ENCODE peak calls at places on chromosomes 6 and 20, in nine cellular contexts. One of them, this sample, is unnamed.

GRCh38 chr20:56778765-56779195 is 149.7 kb downstream of the TFAP2C start:
- DNase-seq in head of caudate nucleus: no peak
- DNase-seq in Panc1: no peak
- DNase-seq in NCI-H510A treated with DMSO at 0.1 percent for 48 hours: no peak
- DNase-seq in ureter: peak
- DNase-seq in HT1080: no peak
- DNase-seq in left ventricle myocardium superior: peak
- DNase-seq in fibroblast of pulmonary artery: peak
- DNase-seq in ovary: no peak
- DNase-seq in this sample: peak

GRCh38 chr6:140346461-140346860 is 972.0 kb upstream of the CITED2 start:
- DNase-seq in NCI-H510A treated with DMSO at 0.1 percent for 48 hours: no peak
- DNase-seq in HT1080: no peak
- DNase-seq in ovary: peak
- DNase-seq in Panc1: no peak
- DNase-seq in fibroblast of pulmonary artery: peak
- DNase-seq in left ventricle myocardium superior: no peak
- DNase-seq in head of caudate nucleus: no peak
- DNase-seq in ureter: no peak
- DNase-seq in this sample: peak

GRCh38 chr6:137581019-137581707 is 87.0 kb upstream of the OLIG3 start:
- DNase-seq in head of caudate nucleus: no peak
- DNase-seq in left ventricle myocardium superior: no peak
- DNase-seq in Panc1: no peak
- DNase-seq in ureter: no peak
- DNase-seq in HT1080: no peak
- DNase-seq in NCI-H510A treated with DMSO at 0.1 percent for 48 hours: no peak
- DNase-seq in fibroblast of pulmonary artery: no peak
- DNase-seq in ovary: no peak
- DNase-seq in this sample: no peak

GRCh38 chr6:149896491-149896890 is 1.4 kb downstream of the RAET1E start:
- DNase-seq in NCI-H510A treated with DMSO at 0.1 percent for 48 hours: no peak
- DNase-seq in ureter: no peak
- DNase-seq in fibroblast of pulmonary artery: peak
- DNase-seq in ovary: no peak
- DNase-seq in HT1080: peak
- DNase-seq in head of caudate nucleus: no peak
- DNase-seq in Panc1: no peak
- DNase-seq in left ventricle myocardium superior: no peak
- DNase-seq in this sample: peak

GRCh38 chr6:82144852-82145332 is 102.7 kb downstream of the IBTK start:
- DNase-seq in ureter: no peak
- DNase-seq in NCI-H510A treated with DMSO at 0.1 percent for 48 hours: no peak
- DNase-seq in head of caudate nucleus: no peak
- DNase-seq in fibroblast of pulmonary artery: peak
- DNase-seq in left ventricle myocardium superior: peak
- DNase-seq in ovary: peak
- DNase-seq in Panc1: peak
- DNase-seq in HT1080: peak
- DNase-seq in this sample: peak

GRCh38 chr6:157965387-157965786 is 16.3 kb upstream of the SYNJ2 start:
- DNase-seq in left ventricle myocardium superior: no peak
- DNase-seq in ureter: no peak
- DNase-seq in head of caudate nucleus: no peak
- DNase-seq in fibroblast of pulmonary artery: no peak
- DNase-seq in NCI-H510A treated with DMSO at 0.1 percent for 48 hours: no peak
- DNase-seq in HT1080: no peak
- DNase-seq in Panc1: no peak
- DNase-seq in ovary: no peak
- DNase-seq in this sample: no peak

GRCh38 chr6:44256291-44257006 is 879 bp downstream of the SLC35B2 start:
- DNase-seq in fibroblast of pulmonary artery: no peak
- DNase-seq in Panc1: no peak
- DNase-seq in head of caudate nucleus: no peak
- DNase-seq in ovary: no peak
- DNase-seq in NCI-H510A treated with DMSO at 0.1 percent for 48 hours: peak
- DNase-seq in ureter: no peak
- DNase-seq in HT1080: no peak
- DNase-seq in left ventricle myocardium superior: no peak
- DNase-seq in this sample: peak

GRCh38 chr6:20188630-20189075 is 23.6 kb downstream of the MBOAT1 start:
- DNase-seq in ovary: no peak
- DNase-seq in Panc1: no peak
- DNase-seq in HT1080: no peak
- DNase-seq in NCI-H510A treated with DMSO at 0.1 percent for 48 hours: no peak
- DNase-seq in left ventricle myocardium superior: no peak
- DNase-seq in head of caudate nucleus: no peak
- DNase-seq in fibroblast of pulmonary artery: no peak
- DNase-seq in ureter: no peak
- DNase-seq in this sample: no peak

GRCh38 chr20:11849976-11850670 is 67.6 kb upstream of the BTBD3 start:
- DNase-seq in NCI-H510A treated with DMSO at 0.1 percent for 48 hours: no peak
- DNase-seq in left ventricle myocardium superior: no peak
- DNase-seq in ureter: no peak
- DNase-seq in ovary: no peak
- DNase-seq in HT1080: peak
- DNase-seq in Panc1: no peak
- DNase-seq in head of caudate nucleus: no peak
- DNase-seq in fibroblast of pulmonary artery: peak
- DNase-seq in this sample: no peak

GRCh38 chr6:5499644-5500306 is 238.5 kb downstream of the FARS2 start:
- DNase-seq in ureter: no peak
- DNase-seq in HT1080: peak
- DNase-seq in head of caudate nucleus: no peak
- DNase-seq in left ventricle myocardium superior: no peak
- DNase-seq in ovary: no peak
- DNase-seq in fibroblast of pulmonary artery: peak
- DNase-seq in Panc1: no peak
- DNase-seq in NCI-H510A treated with DMSO at 0.1 percent for 48 hours: no peak
- DNase-seq in this sample: peak

GRCh38 chr20:1224205-1224604 is 1.6 kb upstream of the RAD21L1 start:
- DNase-seq in HT1080: no peak
- DNase-seq in ovary: no peak
- DNase-seq in head of caudate nucleus: no peak
- DNase-seq in NCI-H510A treated with DMSO at 0.1 percent for 48 hours: no peak
- DNase-seq in ureter: no peak
- DNase-seq in left ventricle myocardium superior: no peak
- DNase-seq in fibroblast of pulmonary artery: no peak
- DNase-seq in Panc1: no peak
- DNase-seq in this sample: no peak

GRCh38 chr6:16625319-16626240 is 135.7 kb downstream of the ATXN1 start:
- DNase-seq in left ventricle myocardium superior: no peak
- DNase-seq in head of caudate nucleus: no peak
- DNase-seq in ureter: no peak
- DNase-seq in fibroblast of pulmonary artery: no peak
- DNase-seq in ovary: no peak
- DNase-seq in Panc1: no peak
- DNase-seq in HT1080: no peak
- DNase-seq in NCI-H510A treated with DMSO at 0.1 percent for 48 hours: no peak
- DNase-seq in this sample: no peak

This sample was measured in dermis blood vessel endothelial cell.